ENCODE peak calls at places on chromosomes 2 and 18, in six cellular contexts. C, O, I, E, P and G are unnamed samples.

GRCh38 chr2:25215948-25216679 is 47.7 kb upstream of the POMC start:
- DNase-seq in E (no peak), C (peak; percentile 75), I (peak; percentile 35), O (no peak), P (no peak), G (no peak)

GRCh38 chr2:98148968-98149697 is 62.2 kb downstream of the VWA3B start:
- DNase-seq in P (peak; percentile 64), I (no peak), E (peak; percentile 14), O (peak; percentile 24), C (peak; percentile 45), G (peak; percentile 46)

GRCh38 chr18:51724790-51725721 is 527.6 kb upstream of the MEX3C start:
- DNase-seq in C (peak; percentile 13), E (no peak), I (no peak), O (no peak), P (no peak), G (no peak)

GRCh38 chr2:172693037-172693436 is 42.6 kb upstream of the RAPGEF4 start:
- DNase-seq in E (no peak), P (peak; percentile 99), I (no peak), C (peak; percentile 98), O (peak; percentile 91), G (no peak)

GRCh38 chr18:3084206-3084605 is 71.3 kb upstream of the LPIN2 start:
- DNase-seq in I (no peak), E (no peak), C (no peak), P (no peak), O (no peak), G (no peak)

GRCh38 chr2:166180951-166181812 is 53.4 kb upstream of the SCN1A start:
- DNase-seq in C (peak; percentile 73), I (peak; percentile 51), O (peak; percentile 13), P (peak; percentile 93), E (peak; percentile 57), G (peak; percentile 80)

GRCh38 chr2:109275120-109276040 is 146.4 kb downstream of the SH3RF3 start:
- DNase-seq in I (no peak), P (no peak), E (no peak), C (no peak), O (no peak), G (no peak)

GRCh38 chr2:174692256-174692830 is 71.9 kb downstream of the CHRNA1 start:
- DNase-seq in C (peak; percentile 84), P (no peak), I (no peak), O (no peak), E (no peak), G (no peak)

GRCh38 chr2:12428324-12428723 is 288.4 kb upstream of the TRIB2 start:
- DNase-seq in C (no peak), I (no peak), O (no peak), P (no peak), E (no peak), G (no peak)

GRCh38 chr2:165804719-165805118 is 10.7 kb upstream of the GALNT3 start:
- DNase-seq in I (no peak), O (no peak), C (no peak), E (no peak), P (peak; percentile 94), G (no peak)

DNA sequence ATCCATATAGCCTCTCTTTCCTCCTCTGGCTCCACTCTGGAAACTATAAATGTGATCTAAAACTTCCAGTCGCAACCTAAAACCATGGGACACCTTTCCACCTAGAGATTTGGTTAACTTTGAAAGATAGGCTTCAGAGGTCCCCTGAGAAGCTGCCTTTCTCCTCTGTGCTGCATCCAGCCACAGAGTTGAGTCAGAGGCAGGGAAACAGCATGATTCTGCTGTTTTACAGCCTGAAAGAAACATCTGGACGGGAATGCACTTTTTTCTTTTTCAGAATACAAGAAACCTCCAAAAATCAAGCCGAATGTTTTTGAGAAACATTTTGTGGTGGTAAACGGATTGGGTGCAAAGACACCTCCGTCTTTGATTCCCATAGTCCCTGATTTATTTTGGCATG is 31.0 kb downstream of the SLC4A3 start:
- DNase-seq in P (no peak), C (peak; percentile 71), E (no peak), O (no peak), I (no peak), G (no peak)
- H3K9me2 ChIP-seq in P (no peaks in the 10 kb centered on the region), C (no peaks in the 10 kb centered on the region), E (no peaks in the 10 kb centered on the region), O (no peaks in the 10 kb centered on the region), I (no peaks in the 10 kb centered on the region), G (no peaks in the 10 kb centered on the region)

GRCh38 chr18:37577051-37577611 is 11.5 kb upstream of the CELF4 start:
- DNase-seq in P (no peak), O (no peak), C (peak; percentile 5), E (no peak), I (no peak), G (no peak)
- H3K9ac ChIP-seq in P (no peak overlapping the region), O (no peak overlapping the region), C (no peak overlapping the region), E (no peak overlapping the region), I (no peak overlapping the region), G (no peak overlapping the region)

GRCh38 chr2:7987992-7988391 is 693.9 kb upstream of the ID2 start:
- DNase-seq in C (no peak), O (no peak), I (no peak), P (no peak), E (no peak), G (no peak)
- H3K9me2 ChIP-seq in C (no peaks in the 10 kb centered on the region), O (no peaks in the 10 kb centered on the region), I (no peaks in the 10 kb centered on the region), P (no peaks in the 10 kb centered on the region), E (no peaks in the 10 kb centered on the region), G (no peaks in the 10 kb centered on the region)

GRCh38 chr2:100197643-100198153 is 55.3 kb upstream of the AFF3 start:
- DNase-seq in C (peak; percentile 59), E (no peak), I (peak; percentile 83), P (no peak), O (no peak), G (no peak)
- H3K9ac ChIP-seq in C (peak overlapping the region; percentile 38), E (no peak overlapping the region), I (peak overlapping the region; percentile 16), P (no peak overlapping the region), O (no peak overlapping the region), G (no peak overlapping the region)

DNA sequence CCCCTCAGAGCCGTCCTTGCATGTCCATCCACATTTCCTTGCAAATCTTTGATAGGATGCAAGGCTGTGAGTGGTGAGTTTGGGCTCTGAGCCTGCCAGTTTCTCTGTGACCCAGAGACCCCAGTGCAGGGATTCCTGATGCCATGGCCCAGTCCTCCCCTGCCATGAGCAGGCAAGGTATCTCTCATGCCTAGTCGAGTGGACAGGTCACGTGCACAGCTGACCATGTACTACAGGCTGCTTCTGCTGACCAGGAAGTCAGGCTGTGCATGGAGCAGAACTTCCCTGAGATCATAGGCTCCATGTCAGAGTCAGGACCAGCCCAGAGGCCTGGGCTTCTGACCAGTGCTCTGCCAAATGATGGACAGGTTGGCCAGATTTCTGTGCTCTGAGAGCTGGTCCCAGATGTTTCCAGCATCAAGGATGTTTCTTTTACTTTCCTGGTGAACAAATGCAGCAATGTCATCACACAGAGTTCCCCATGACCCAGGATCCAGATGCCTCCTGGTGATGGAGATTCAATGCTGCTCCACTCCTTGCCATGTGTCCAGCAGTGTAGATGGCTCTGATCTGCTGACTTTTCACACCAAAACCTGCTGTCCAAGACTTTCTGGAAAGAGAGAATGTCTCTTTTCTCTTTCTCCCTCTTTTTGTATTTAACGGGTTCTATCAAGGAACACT is 321.6 kb upstream of the HS6ST1 start:
- DNase-seq in I (no peak), E (no peak), C (peak; percentile 14), P (no peak), O (no peak), G (no peak)
- H3K9me2 ChIP-seq in I (no peaks in the 10 kb centered on the region), E (no peaks in the 10 kb centered on the region), C (no peaks in the 10 kb centered on the region), P (no peaks in the 10 kb centered on the region), O (no peaks in the 10 kb centered on the region), G (no peaks in the 10 kb centered on the region)

DNA sequence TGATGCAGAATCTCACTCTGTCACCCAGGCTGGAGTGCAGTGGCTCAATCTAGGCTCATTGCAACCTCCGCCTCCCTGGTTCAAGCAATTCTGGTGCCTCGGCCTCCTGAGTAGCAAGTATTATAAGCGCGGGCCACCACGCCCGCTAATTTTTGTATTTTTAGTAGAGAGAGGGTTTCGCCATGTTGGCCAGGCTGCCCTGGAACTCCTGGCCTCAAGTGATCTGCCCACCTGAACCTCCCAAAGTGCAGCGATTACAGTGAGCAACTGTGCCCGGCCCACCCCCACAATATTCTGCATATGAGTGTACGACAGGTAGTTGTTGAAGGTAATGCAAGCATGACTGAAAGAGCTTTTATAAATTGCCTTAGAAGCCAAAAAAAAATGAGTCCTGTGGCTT is 1.2 kb downstream of the WDR75 start:
- DNase-seq in C (no peak), P (no peak), O (no peak), E (no peak), I (no peak), G (no peak)
- H3K9ac ChIP-seq in C (peak overlapping the region; percentile 96), P (peak overlapping the region; percentile 94), O (peak overlapping the region; percentile 96), E (peak overlapping the region; percentile 87), I (no peak overlapping the region), G (peak overlapping the region; percentile 80)

GRCh38 chr2:128640847-128641360 is 322.2 kb upstream of the HS6ST1 start:
- DNase-seq in O (no peak), E (no peak), C (no peak), I (no peak), P (no peak), G (no peak)

GRCh38 chr2:128638311-128638710 is 319.6 kb upstream of the HS6ST1 start:
- DNase-seq in I (no peak), E (no peak), O (no peak), C (no peak), P (no peak), G (no peak)

GRCh38 chr2:128639693-128640092 is 321.0 kb upstream of the HS6ST1 start:
- DNase-seq in I (no peak), E (no peak), P (no peak), O (no peak), C (peak; percentile 14), G (peak; percentile 50)

GRCh38 chr2:128637481-128638155 is 318.9 kb upstream of the HS6ST1 start:
- DNase-seq in C (peak; percentile 30), E (no peak), I (no peak), O (no peak), P (no peak), G (no peak)

GRCh38 chr2:128638741-128639477 is 320.2 kb upstream of the HS6ST1 start:
- DNase-seq in P (no peak), E (no peak), O (no peak), C (peak; percentile 70), I (peak; percentile 42), G (no peak)
- H3K9me2 ChIP-seq in P (no peaks in the 10 kb centered on the region), E (no peaks in the 10 kb centered on the region), O (no peaks in the 10 kb centered on the region), C (no peaks in the 10 kb centered on the region), I (no peaks in the 10 kb centered on the region), G (no peaks in the 10 kb centered on the region)

DNA sequence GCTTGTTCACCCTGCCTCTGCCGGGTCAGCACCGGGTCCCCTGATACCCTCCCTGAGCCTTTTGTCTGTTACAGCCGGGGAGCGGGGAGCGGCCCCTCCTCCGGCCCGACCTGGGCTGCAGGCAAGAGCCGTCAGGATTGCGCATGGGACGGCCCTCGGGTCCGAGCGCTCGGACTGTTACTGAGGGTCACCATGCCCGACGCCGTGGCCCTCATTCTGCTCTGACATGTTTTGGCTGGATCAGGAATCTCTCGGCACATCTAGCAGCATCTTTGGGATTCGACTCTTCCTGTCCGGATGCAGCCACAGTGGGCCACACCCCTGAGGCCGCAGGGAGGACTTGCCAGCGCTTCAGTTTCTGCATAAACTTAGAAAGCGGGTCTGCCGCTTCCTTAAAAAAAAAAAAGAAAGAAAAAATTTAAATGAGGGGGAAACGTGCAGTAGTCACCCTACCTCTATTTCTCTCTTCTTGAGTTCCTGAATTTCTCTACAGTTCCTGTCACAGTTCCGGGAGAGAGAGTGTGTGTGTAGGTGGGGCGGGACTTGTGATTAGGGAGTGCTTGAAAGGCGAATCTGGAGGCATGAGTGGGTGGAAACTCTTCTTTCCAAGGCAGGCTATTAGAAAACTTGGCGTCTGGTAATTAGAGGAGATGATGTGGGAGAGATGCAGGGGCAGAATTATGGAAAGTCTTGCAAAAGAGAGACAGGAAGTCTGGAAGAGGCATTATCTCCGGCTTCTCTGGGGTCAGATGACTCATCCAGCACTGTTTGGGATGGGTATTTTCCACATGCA is 960 bp downstream of the TMEM87B start:
- DNase-seq in E (peak; percentile 34), O (no peak), P (peak; percentile 66), C (peak; percentile 95), I (peak; percentile 44), G (peak; percentile 75)
- H3K9ac ChIP-seq in E (peak overlapping the region; percentile 85), O (peak overlapping the region; percentile 90), P (peak overlapping the region; percentile 76), C (peak overlapping the region; percentile 94), I (peak overlapping the region; percentile 90), G (peak overlapping the region; percentile 96)